ENCODE peak calls at places on chromosomes 1 and 21, in four cellular contexts. G is HEK293T, S is K562, T is GM12878. W is an unnamed sample.

GRCh38 chr1:186102559-186103148 is 272.4 kb downstream of the TPR start:
- DNase-seq in G (no peak), S (no peak), T (no peak), W (no peak)

GRCh38 chr1:17596651-17597509 is 57.4 kb downstream of the ARHGEF10L start:
- DNase-seq in G (peak; percentile 77), S (no peak), T (no peak), W (no peak)

GRCh38 chr21:44458971-44459711 is 3.8 kb downstream of the LRRC3 start:
- DNase-seq in G (no peak), S (no peak), T (no peak), W (no peak)

GRCh38 chr21:42047821-42048613 is 23.1 kb upstream of the UMODL1 start:
- DNase-seq in G (no peak), S (no peak), T (no peak), W (no peak)

GRCh38 chr1:182575540-182576149 is 13.4 kb downstream of the RNASEL start:
- DNase-seq in G (no peak), S (no peak), T (no peak), W (peak; percentile 39)

GRCh38 chr1:234553241-234554156 is 56.5 kb downstream of the IRF2BP2 start:
- DNase-seq in G (no peak), S (no peak), T (no peak), W (no peak)

GRCh38 chr1:63902844-63903589 is 129.2 kb downstream of the ROR1 start:
- DNase-seq in G (no peak), S (no peak), T (no peak), W (no peak)

GRCh38 chr1:2271134-2271785 is 43.1 kb downstream of the SKI start:
- DNase-seq in G (no peak), S (no peak), T (no peak), W (no peak)

DNA sequence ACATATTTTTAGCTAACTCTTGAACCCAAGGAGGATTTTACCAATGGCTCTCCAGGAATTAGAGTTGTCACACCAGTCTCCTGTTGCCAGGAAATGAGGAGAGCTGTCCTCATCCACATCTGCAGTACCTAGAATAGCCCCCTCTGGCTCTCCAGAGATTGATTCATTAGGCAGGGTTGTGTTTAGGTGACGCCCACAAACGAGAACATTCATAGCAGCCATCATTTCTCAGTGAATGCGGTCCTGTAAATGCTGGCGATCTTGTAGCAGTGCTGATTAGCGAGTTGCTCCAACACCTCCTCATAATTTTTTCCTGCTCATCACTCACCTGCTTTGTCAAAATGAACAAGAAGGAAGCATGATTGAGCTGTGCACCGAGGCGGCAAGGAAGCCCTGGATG is 16.3 kb upstream of the KLHDC8A start:
- DNase-seq in G (no peak), S (no peak), T (no peak), W (no peak)
- TF ChIP-seq FOXK2 in G (no peak), S (no peak), T (no peak), W (no peak)

DNA sequence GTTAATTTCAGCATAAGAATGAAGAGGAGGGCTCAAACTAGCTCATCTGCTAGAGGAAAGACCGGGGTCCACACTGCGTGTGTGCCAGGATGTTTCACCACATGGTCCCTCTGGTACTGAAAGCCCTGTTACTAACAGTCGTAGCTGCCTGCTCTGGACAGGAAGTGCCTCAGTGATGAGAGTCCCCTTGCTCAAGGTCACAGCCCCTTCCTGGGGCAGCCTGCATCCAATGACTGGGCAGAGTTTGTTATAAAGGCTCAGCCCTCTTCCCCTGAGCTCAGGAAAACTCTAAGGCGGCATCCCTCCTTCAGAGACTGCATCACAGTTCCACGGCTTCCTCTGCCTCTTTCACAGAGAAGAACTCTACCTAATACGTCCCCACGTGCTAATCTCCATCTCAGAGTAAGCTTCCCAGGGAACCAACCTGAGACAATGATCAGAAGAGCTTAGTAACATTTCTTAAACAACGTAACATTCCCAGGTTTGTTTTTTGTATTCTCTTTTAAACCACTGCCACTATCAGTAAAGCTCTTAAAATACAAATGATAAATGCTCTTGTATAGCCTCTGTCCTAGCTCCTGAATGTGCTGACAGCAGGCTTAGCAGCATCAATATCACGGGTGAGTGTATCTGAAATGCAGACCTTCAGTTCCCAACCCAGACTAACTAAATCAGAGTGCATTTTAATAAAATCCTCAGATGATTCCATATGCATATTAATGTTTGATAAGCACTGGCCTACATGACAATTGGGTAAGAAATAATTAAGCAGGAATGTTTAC is 38.0 kb upstream of the ATP1A1 start:
- DNase-seq in G (no peak), S (no peak), T (no peak), W (peak; percentile 42)
- TF ChIP-seq FOXK2 in G (no peak), S (no peak), T (no peak), W (no peak)

GRCh38 chr1:151238467-151238739 is 16.1 kb upstream of the PSMD4 start:
- DNase-seq in G (no peak), S (no peak), T (no peak), W (no peak)
- TF ChIP-seq FOXK2 in G (no peak), S (no peak), T (no peak), W (no peak)

DNA sequence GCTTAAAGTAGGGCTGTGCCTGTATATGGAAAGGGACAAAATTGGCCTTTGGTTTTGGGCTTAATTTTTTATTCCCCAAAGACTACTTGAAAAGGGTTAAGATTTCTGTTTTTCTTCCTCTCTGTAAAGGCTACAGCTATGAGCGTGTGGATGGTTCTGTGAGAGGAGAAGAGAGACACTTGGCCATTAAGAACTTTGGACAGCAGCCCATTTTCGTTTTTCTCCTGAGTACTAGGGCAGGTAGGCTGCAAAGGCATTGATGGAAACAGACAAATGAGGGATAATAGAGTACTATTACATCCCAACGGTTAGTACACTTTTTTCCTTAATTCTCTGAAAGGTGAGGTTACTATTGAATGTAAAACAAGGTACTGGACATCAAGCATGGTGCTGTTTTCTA is 29.6 kb downstream of the CHD1L start:
- DNase-seq in G (no peak), S (no peak), T (no peak), W (no peak)
- TF ChIP-seq FOXK2 in G (no peak), S (no peak), T (no peak), W (no peak)

W was measured in HepG2.